ENCODE peak calls at places on chromosomes 12 and 14, in seven cellular contexts. One of them, this sample, is unnamed.

GRCh38 chr14:104370256-104370870 is 209.2 kb upstream of the C14orf180 start:
- DNase-seq in iris pigment epithelial cell: no peak
- DNase-seq in NCI-H1105 treated with DMSO at 0.1 percent for 48 hours: no peak
- DNase-seq in stimulated activated CD4-positive, alpha-beta T cell treated with anti-CD3 and anti-CD28 coated beads, Interleukin-2, amount 100 ng/mL, for 48 hours: no peak
- DNase-seq in T follicular helper cell: no peak
- DNase-seq in heart right ventricle: peak; percentile 27
- DNase-seq in islet precursor cell: peak; percentile 74
- DNase-seq in this sample: peak; percentile 92

GRCh38 chr14:59161571-59162175 is 26.8 kb upstream of the DAAM1 start:
- DNase-seq in iris pigment epithelial cell: peak; percentile 83
- DNase-seq in NCI-H1105 treated with DMSO at 0.1 percent for 48 hours: no peak
- DNase-seq in stimulated activated CD4-positive, alpha-beta T cell treated with anti-CD3 and anti-CD28 coated beads, Interleukin-2, amount 100 ng/mL, for 48 hours: no peak
- DNase-seq in T follicular helper cell: no peak
- DNase-seq in heart right ventricle: no peak
- DNase-seq in islet precursor cell: no peak
- DNase-seq in this sample: no peak

GRCh38 chr14:97878206-97878605 is 1081.0 kb downstream of the VRK1 start:
- DNase-seq in iris pigment epithelial cell: no peak
- DNase-seq in NCI-H1105 treated with DMSO at 0.1 percent for 48 hours: no peak
- DNase-seq in stimulated activated CD4-positive, alpha-beta T cell treated with anti-CD3 and anti-CD28 coated beads, Interleukin-2, amount 100 ng/mL, for 48 hours: no peak
- DNase-seq in T follicular helper cell: no peak
- DNase-seq in heart right ventricle: no peak
- DNase-seq in islet precursor cell: no peak
- DNase-seq in this sample: no peak

GRCh38 chr14:36619853-36620252 is 37.4 kb upstream of the NKX2-8 start:
- DNase-seq in iris pigment epithelial cell: no peak
- DNase-seq in NCI-H1105 treated with DMSO at 0.1 percent for 48 hours: no peak
- DNase-seq in stimulated activated CD4-positive, alpha-beta T cell treated with anti-CD3 and anti-CD28 coated beads, Interleukin-2, amount 100 ng/mL, for 48 hours: no peak
- DNase-seq in T follicular helper cell: no peak
- DNase-seq in heart right ventricle: no peak
- DNase-seq in islet precursor cell: no peak
- DNase-seq in this sample: no peak

GRCh38 chr12:58009355-58009754 is 68.0 kb downstream of the ATP23 start:
- DNase-seq in iris pigment epithelial cell: no peak
- DNase-seq in NCI-H1105 treated with DMSO at 0.1 percent for 48 hours: no peak
- DNase-seq in stimulated activated CD4-positive, alpha-beta T cell treated with anti-CD3 and anti-CD28 coated beads, Interleukin-2, amount 100 ng/mL, for 48 hours: no peak
- DNase-seq in T follicular helper cell: no peak
- DNase-seq in heart right ventricle: no peak
- DNase-seq in islet precursor cell: no peak
- DNase-seq in this sample: no peak

GRCh38 chr12:65509953-65510352 is 231.5 kb downstream of the MSRB3 start:
- DNase-seq in iris pigment epithelial cell: no peak
- DNase-seq in NCI-H1105 treated with DMSO at 0.1 percent for 48 hours: no peak
- DNase-seq in stimulated activated CD4-positive, alpha-beta T cell treated with anti-CD3 and anti-CD28 coated beads, Interleukin-2, amount 100 ng/mL, for 48 hours: no peak
- DNase-seq in T follicular helper cell: no peak
- DNase-seq in heart right ventricle: no peak
- DNase-seq in islet precursor cell: no peak
- DNase-seq in this sample: no peak

GRCh38 chr14:105013150-105013787 is 7.6 kb downstream of the CDCA4 start:
- DNase-seq in iris pigment epithelial cell: no peak
- DNase-seq in NCI-H1105 treated with DMSO at 0.1 percent for 48 hours: peak; percentile 3
- DNase-seq in stimulated activated CD4-positive, alpha-beta T cell treated with anti-CD3 and anti-CD28 coated beads, Interleukin-2, amount 100 ng/mL, for 48 hours: no peak
- DNase-seq in T follicular helper cell: no peak
- DNase-seq in heart right ventricle: peak; percentile 31
- DNase-seq in islet precursor cell: no peak
- DNase-seq in this sample: peak; percentile 94

GRCh38 chr14:57833304-57833703 is 32.6 kb downstream of the SLC35F4 start:
- DNase-seq in iris pigment epithelial cell: peak; percentile 95
- DNase-seq in NCI-H1105 treated with DMSO at 0.1 percent for 48 hours: no peak
- DNase-seq in stimulated activated CD4-positive, alpha-beta T cell treated with anti-CD3 and anti-CD28 coated beads, Interleukin-2, amount 100 ng/mL, for 48 hours: no peak
- DNase-seq in T follicular helper cell: no peak
- DNase-seq in heart right ventricle: no peak
- DNase-seq in islet precursor cell: peak; percentile 70
- DNase-seq in this sample: no peak

GRCh38 chr12:12903642-12904609 is 12.6 kb downstream of the GPRC5A start:
- DNase-seq in iris pigment epithelial cell: no peak
- DNase-seq in NCI-H1105 treated with DMSO at 0.1 percent for 48 hours: no peak
- DNase-seq in stimulated activated CD4-positive, alpha-beta T cell treated with anti-CD3 and anti-CD28 coated beads, Interleukin-2, amount 100 ng/mL, for 48 hours: no peak
- DNase-seq in T follicular helper cell: no peak
- DNase-seq in heart right ventricle: no peak
- DNase-seq in islet precursor cell: peak; percentile 65
- DNase-seq in this sample: no peak

GRCh38 chr12:71057330-71057729 is 100.5 kb downstream of the TSPAN8 start:
- DNase-seq in iris pigment epithelial cell: no peak
- DNase-seq in NCI-H1105 treated with DMSO at 0.1 percent for 48 hours: peak; percentile 77
- DNase-seq in stimulated activated CD4-positive, alpha-beta T cell treated with anti-CD3 and anti-CD28 coated beads, Interleukin-2, amount 100 ng/mL, for 48 hours: no peak
- DNase-seq in T follicular helper cell: no peak
- DNase-seq in heart right ventricle: no peak
- DNase-seq in islet precursor cell: no peak
- DNase-seq in this sample: no peak